ENCODE peak calls at places on chromosomes 4 and X, in eight cellular contexts. One of them, this sample, is unnamed.

GRCh38 chrX:41334866-41335589 is 1.1 kb downstream of the DDX3X start:
- DNase-seq in mesothelial cell of epicardium: peak
- DNase-seq in germinal center: peak
- DNase-seq in activated CD4-positive, alpha-beta T cell treated with anti-CD3 and anti-CD28 coated beads for 36 hours: peak
- DNase-seq in T-helper 1 cell: peak
- DNase-seq in ascending aorta: peak
- DNase-seq in cardiac fibroblast: peak
- DNase-seq in hepatocyte: peak
- DNase-seq in this sample: peak

GRCh38 chr4:123250843-123251242 is 145.8 kb upstream of the SPRY1 start:
- DNase-seq in mesothelial cell of epicardium: no peak
- DNase-seq in germinal center: no peak
- DNase-seq in activated CD4-positive, alpha-beta T cell treated with anti-CD3 and anti-CD28 coated beads for 36 hours: no peak
- DNase-seq in T-helper 1 cell: no peak
- DNase-seq in ascending aorta: no peak
- DNase-seq in cardiac fibroblast: peak
- DNase-seq in hepatocyte: peak
- DNase-seq in this sample: no peak

GRCh38 chrX:129043138-129043537 is 480.2 kb downstream of the SMARCA1 start:
- DNase-seq in mesothelial cell of epicardium: no peak
- DNase-seq in germinal center: no peak
- DNase-seq in activated CD4-positive, alpha-beta T cell treated with anti-CD3 and anti-CD28 coated beads for 36 hours: no peak
- DNase-seq in T-helper 1 cell: no peak
- DNase-seq in ascending aorta: no peak
- DNase-seq in cardiac fibroblast: no peak
- DNase-seq in hepatocyte: no peak
- DNase-seq in this sample: no peak

GRCh38 chrX:27555514-27555913 is 34.6 kb upstream of the DCAF8L2 start:
- DNase-seq in mesothelial cell of epicardium: no peak
- DNase-seq in germinal center: no peak
- DNase-seq in activated CD4-positive, alpha-beta T cell treated with anti-CD3 and anti-CD28 coated beads for 36 hours: no peak
- DNase-seq in T-helper 1 cell: no peak
- DNase-seq in ascending aorta: no peak
- DNase-seq in cardiac fibroblast: peak
- DNase-seq in hepatocyte: peak
- DNase-seq in this sample: peak

GRCh38 chrX:10310502-10310901 is 153.7 kb downstream of the CLCN4 start:
- DNase-seq in mesothelial cell of epicardium: no peak
- DNase-seq in germinal center: no peak
- DNase-seq in activated CD4-positive, alpha-beta T cell treated with anti-CD3 and anti-CD28 coated beads for 36 hours: no peak
- DNase-seq in T-helper 1 cell: no peak
- DNase-seq in ascending aorta: no peak
- DNase-seq in cardiac fibroblast: no peak
- DNase-seq in hepatocyte: no peak
- DNase-seq in this sample: no peak

GRCh38 chr4:133638702-133639101 is 489.6 kb downstream of the PCDH10 start:
- DNase-seq in mesothelial cell of epicardium: no peak
- DNase-seq in germinal center: no peak
- DNase-seq in activated CD4-positive, alpha-beta T cell treated with anti-CD3 and anti-CD28 coated beads for 36 hours: no peak
- DNase-seq in T-helper 1 cell: no peak
- DNase-seq in ascending aorta: no peak
- DNase-seq in cardiac fibroblast: no peak
- DNase-seq in hepatocyte: peak
- DNase-seq in this sample: no peak

GRCh38 chrX:103919336-103919682 is 43.1 kb upstream of the TMSB15B start:
- DNase-seq in mesothelial cell of epicardium: no peak
- DNase-seq in germinal center: peak
- DNase-seq in activated CD4-positive, alpha-beta T cell treated with anti-CD3 and anti-CD28 coated beads for 36 hours: peak
- DNase-seq in T-helper 1 cell: peak
- DNase-seq in ascending aorta: no peak
- DNase-seq in cardiac fibroblast: peak
- DNase-seq in hepatocyte: peak
- DNase-seq in this sample: no peak

GRCh38 chr4:172998527-172999469 is 169.8 kb upstream of the GALNT7 start:
- DNase-seq in mesothelial cell of epicardium: no peak
- DNase-seq in germinal center: no peak
- DNase-seq in activated CD4-positive, alpha-beta T cell treated with anti-CD3 and anti-CD28 coated beads for 36 hours: no peak
- DNase-seq in T-helper 1 cell: no peak
- DNase-seq in ascending aorta: no peak
- DNase-seq in cardiac fibroblast: peak
- DNase-seq in hepatocyte: no peak
- DNase-seq in this sample: no peak

GRCh38 chr4:7651461-7651921 is 216.8 kb upstream of the PSAPL1 start:
- DNase-seq in mesothelial cell of epicardium: no peak
- DNase-seq in germinal center: no peak
- DNase-seq in activated CD4-positive, alpha-beta T cell treated with anti-CD3 and anti-CD28 coated beads for 36 hours: no peak
- DNase-seq in T-helper 1 cell: no peak
- DNase-seq in ascending aorta: no peak
- DNase-seq in cardiac fibroblast: no peak
- DNase-seq in hepatocyte: peak
- DNase-seq in this sample: no peak

GRCh38 chrX:130120746-130121504 is 10.6 kb upstream of the ELF4 start:
- DNase-seq in mesothelial cell of epicardium: peak
- DNase-seq in germinal center: peak
- DNase-seq in activated CD4-positive, alpha-beta T cell treated with anti-CD3 and anti-CD28 coated beads for 36 hours: peak
- DNase-seq in T-helper 1 cell: peak
- DNase-seq in ascending aorta: no peak
- DNase-seq in cardiac fibroblast: peak
- DNase-seq in hepatocyte: peak
- DNase-seq in this sample: peak

GRCh38 chr4:185096032-185096653 is 46.9 kb upstream of the SLC25A4 start:
- DNase-seq in mesothelial cell of epicardium: no peak
- DNase-seq in germinal center: peak
- DNase-seq in activated CD4-positive, alpha-beta T cell treated with anti-CD3 and anti-CD28 coated beads for 36 hours: peak
- DNase-seq in T-helper 1 cell: peak
- DNase-seq in ascending aorta: no peak
- DNase-seq in cardiac fibroblast: peak
- DNase-seq in hepatocyte: peak
- DNase-seq in this sample: peak

GRCh38 chrX:11352296-11352741 is 59.1 kb downstream of the AMELX start:
- DNase-seq in mesothelial cell of epicardium: no peak
- DNase-seq in germinal center: no peak
- DNase-seq in activated CD4-positive, alpha-beta T cell treated with anti-CD3 and anti-CD28 coated beads for 36 hours: no peak
- DNase-seq in T-helper 1 cell: no peak
- DNase-seq in ascending aorta: no peak
- DNase-seq in cardiac fibroblast: peak
- DNase-seq in hepatocyte: no peak
- DNase-seq in this sample: no peak

GRCh38 chrX:10484683-10485247 is 135.6 kb downstream of the MID1 start:
- DNase-seq in mesothelial cell of epicardium: no peak
- DNase-seq in germinal center: no peak
- DNase-seq in activated CD4-positive, alpha-beta T cell treated with anti-CD3 and anti-CD28 coated beads for 36 hours: no peak
- DNase-seq in T-helper 1 cell: no peak
- DNase-seq in ascending aorta: no peak
- DNase-seq in cardiac fibroblast: peak
- DNase-seq in hepatocyte: no peak
- DNase-seq in this sample: no peak

GRCh38 chr4:107823870-107824366 is 814 bp upstream of the SGMS2 start:
- DNase-seq in mesothelial cell of epicardium: no peak
- DNase-seq in germinal center: no peak
- DNase-seq in activated CD4-positive, alpha-beta T cell treated with anti-CD3 and anti-CD28 coated beads for 36 hours: no peak
- DNase-seq in T-helper 1 cell: no peak
- DNase-seq in ascending aorta: no peak
- DNase-seq in cardiac fibroblast: no peak
- DNase-seq in hepatocyte: no peak
- DNase-seq in this sample: peak

GRCh38 chrX:38558681-38559080 is 2.7 kb upstream of the TSPAN7 start:
- DNase-seq in mesothelial cell of epicardium: no peak
- DNase-seq in germinal center: no peak
- DNase-seq in activated CD4-positive, alpha-beta T cell treated with anti-CD3 and anti-CD28 coated beads for 36 hours: no peak
- DNase-seq in T-helper 1 cell: no peak
- DNase-seq in ascending aorta: no peak
- DNase-seq in cardiac fibroblast: peak
- DNase-seq in hepatocyte: no peak
- DNase-seq in this sample: no peak

GRCh38 chr4:26023191-26023972 is 109.4 kb downstream of the SMIM20 start:
- DNase-seq in mesothelial cell of epicardium: no peak
- DNase-seq in germinal center: no peak
- DNase-seq in activated CD4-positive, alpha-beta T cell treated with anti-CD3 and anti-CD28 coated beads for 36 hours: no peak
- DNase-seq in T-helper 1 cell: no peak
- DNase-seq in ascending aorta: no peak
- DNase-seq in cardiac fibroblast: peak
- DNase-seq in hepatocyte: no peak
- DNase-seq in this sample: no peak

GRCh38 chrX:67723580-67724351 is 179.9 kb downstream of the AR start:
- DNase-seq in mesothelial cell of epicardium: no peak
- DNase-seq in germinal center: no peak
- DNase-seq in activated CD4-positive, alpha-beta T cell treated with anti-CD3 and anti-CD28 coated beads for 36 hours: no peak
- DNase-seq in T-helper 1 cell: no peak
- DNase-seq in ascending aorta: no peak
- DNase-seq in cardiac fibroblast: no peak
- DNase-seq in hepatocyte: no peak
- DNase-seq in this sample: no peak

GRCh38 chr4:155675709-155676429 is 9.2 kb downstream of the GUCY1A1 start:
- DNase-seq in mesothelial cell of epicardium: no peak
- DNase-seq in germinal center: no peak
- DNase-seq in activated CD4-positive, alpha-beta T cell treated with anti-CD3 and anti-CD28 coated beads for 36 hours: no peak
- DNase-seq in T-helper 1 cell: no peak
- DNase-seq in ascending aorta: no peak
- DNase-seq in cardiac fibroblast: no peak
- DNase-seq in hepatocyte: no peak
- DNase-seq in this sample: no peak

GRCh38 chr4:114417214-114417613 is 181.4 kb upstream of the UGT8 start:
- DNase-seq in mesothelial cell of epicardium: no peak
- DNase-seq in germinal center: no peak
- DNase-seq in activated CD4-positive, alpha-beta T cell treated with anti-CD3 and anti-CD28 coated beads for 36 hours: no peak
- DNase-seq in T-helper 1 cell: no peak
- DNase-seq in ascending aorta: no peak
- DNase-seq in cardiac fibroblast: no peak
- DNase-seq in hepatocyte: peak
- DNase-seq in this sample: peak

GRCh38 chrX:129636175-129636681 is 18.5 kb downstream of the APLN start:
- DNase-seq in mesothelial cell of epicardium: no peak
- DNase-seq in germinal center: no peak
- DNase-seq in activated CD4-positive, alpha-beta T cell treated with anti-CD3 and anti-CD28 coated beads for 36 hours: no peak
- DNase-seq in T-helper 1 cell: no peak
- DNase-seq in ascending aorta: no peak
- DNase-seq in cardiac fibroblast: no peak
- DNase-seq in hepatocyte: peak
- DNase-seq in this sample: peak

GRCh38 chrX:106917830-106918500 is 2.2 kb upstream of the CLDN2 start:
- DNase-seq in mesothelial cell of epicardium: no peak
- DNase-seq in germinal center: no peak
- DNase-seq in activated CD4-positive, alpha-beta T cell treated with anti-CD3 and anti-CD28 coated beads for 36 hours: peak
- DNase-seq in T-helper 1 cell: peak
- DNase-seq in ascending aorta: no peak
- DNase-seq in cardiac fibroblast: peak
- DNase-seq in hepatocyte: no peak
- DNase-seq in this sample: peak

GRCh38 chr4:184328022-184328736 is 110.5 kb upstream of the ENPP6 start:
- DNase-seq in mesothelial cell of epicardium: no peak
- DNase-seq in germinal center: peak
- DNase-seq in activated CD4-positive, alpha-beta T cell treated with anti-CD3 and anti-CD28 coated beads for 36 hours: peak
- DNase-seq in T-helper 1 cell: peak
- DNase-seq in ascending aorta: no peak
- DNase-seq in cardiac fibroblast: peak
- DNase-seq in hepatocyte: no peak
- DNase-seq in this sample: no peak

GRCh38 chrX:39814391-39814790 is 283.4 kb downstream of the BCOR start:
- DNase-seq in mesothelial cell of epicardium: no peak
- DNase-seq in germinal center: peak
- DNase-seq in activated CD4-positive, alpha-beta T cell treated with anti-CD3 and anti-CD28 coated beads for 36 hours: peak
- DNase-seq in T-helper 1 cell: peak
- DNase-seq in ascending aorta: no peak
- DNase-seq in cardiac fibroblast: peak
- DNase-seq in hepatocyte: peak
- DNase-seq in this sample: peak

GRCh38 chrX:7889138-7889537 is 38.1 kb downstream of the PNPLA4 start:
- DNase-seq in mesothelial cell of epicardium: no peak
- DNase-seq in germinal center: no peak
- DNase-seq in activated CD4-positive, alpha-beta T cell treated with anti-CD3 and anti-CD28 coated beads for 36 hours: no peak
- DNase-seq in T-helper 1 cell: no peak
- DNase-seq in ascending aorta: no peak
- DNase-seq in cardiac fibroblast: no peak
- DNase-seq in hepatocyte: no peak
- DNase-seq in this sample: no peak

GRCh38 chrX:3550160-3550765 is 163.2 kb downstream of the PRKX start:
- DNase-seq in mesothelial cell of epicardium: no peak
- DNase-seq in germinal center: no peak
- DNase-seq in activated CD4-positive, alpha-beta T cell treated with anti-CD3 and anti-CD28 coated beads for 36 hours: no peak
- DNase-seq in T-helper 1 cell: no peak
- DNase-seq in ascending aorta: no peak
- DNase-seq in cardiac fibroblast: peak
- DNase-seq in hepatocyte: peak
- DNase-seq in this sample: peak

GRCh38 chr4:10005632-10006031 is 15.7 kb downstream of the SLC2A9 start:
- DNase-seq in mesothelial cell of epicardium: no peak
- DNase-seq in germinal center: no peak
- DNase-seq in activated CD4-positive, alpha-beta T cell treated with anti-CD3 and anti-CD28 coated beads for 36 hours: no peak
- DNase-seq in T-helper 1 cell: no peak
- DNase-seq in ascending aorta: no peak
- DNase-seq in cardiac fibroblast: peak
- DNase-seq in hepatocyte: no peak
- DNase-seq in this sample: no peak

GRCh38 chrX:15497865-15498264 is 2.7 kb upstream of the BMX start:
- DNase-seq in mesothelial cell of epicardium: peak
- DNase-seq in germinal center: peak
- DNase-seq in activated CD4-positive, alpha-beta T cell treated with anti-CD3 and anti-CD28 coated beads for 36 hours: peak
- DNase-seq in T-helper 1 cell: peak
- DNase-seq in ascending aorta: no peak
- DNase-seq in cardiac fibroblast: peak
- DNase-seq in hepatocyte: peak
- DNase-seq in this sample: peak

GRCh38 chrX:135324463-135324862 is 15.2 kb downstream of the ETDC start:
- DNase-seq in mesothelial cell of epicardium: no peak
- DNase-seq in germinal center: no peak
- DNase-seq in activated CD4-positive, alpha-beta T cell treated with anti-CD3 and anti-CD28 coated beads for 36 hours: no peak
- DNase-seq in T-helper 1 cell: no peak
- DNase-seq in ascending aorta: no peak
- DNase-seq in cardiac fibroblast: no peak
- DNase-seq in hepatocyte: no peak
- DNase-seq in this sample: no peak

GRCh38 chrX:133544105-133544504 is 128.8 kb upstream of the GPC4 start:
- DNase-seq in mesothelial cell of epicardium: no peak
- DNase-seq in germinal center: no peak
- DNase-seq in activated CD4-positive, alpha-beta T cell treated with anti-CD3 and anti-CD28 coated beads for 36 hours: no peak
- DNase-seq in T-helper 1 cell: no peak
- DNase-seq in ascending aorta: no peak
- DNase-seq in cardiac fibroblast: peak
- DNase-seq in hepatocyte: peak
- DNase-seq in this sample: peak

GRCh38 chrX:120242807-120243206 is 7.8 kb upstream of the ZBTB33 start:
- DNase-seq in mesothelial cell of epicardium: no peak
- DNase-seq in germinal center: no peak
- DNase-seq in activated CD4-positive, alpha-beta T cell treated with anti-CD3 and anti-CD28 coated beads for 36 hours: no peak
- DNase-seq in T-helper 1 cell: no peak
- DNase-seq in ascending aorta: no peak
- DNase-seq in cardiac fibroblast: no peak
- DNase-seq in hepatocyte: no peak
- DNase-seq in this sample: no peak

This sample was measured in HT-29.